ENCODE peak calls at places on chromosomes 7 and 10, in six cellular contexts. M is HS-27A; F is heart right ventricle; X is SHP77; J is HuH-7.5; L is activated CD8-positive, alpha-beta memory T cell treated with anti-CD3 and anti-CD28 coated beads, Interleukin-2, amount 50 U/mL, for 4 hours. V is an unnamed sample.

GRCh38 chr7:81004098-81004497 is 85.2 kb upstream of the SEMA3C start:
- DNase-seq in F (no peak), J (no peak), L (no peak), M (peak; percentile 29), X (no peak), V (no peak)

GRCh38 chr10:29961351-29961750 is 98.0 kb downstream of the JCAD start:
- DNase-seq in L (no peak), F (no peak), M (no peak), X (no peak), J (no peak), V (no peak)

GRCh38 chr7:92595281-92595680 is 5.1 kb upstream of the FAM133B start:
- DNase-seq in L (no peak), J (no peak), M (no peak), F (no peak), X (no peak), V (no peak)

GRCh38 chr10:75464478-75465090 is 33.2 kb downstream of the LRMDA start:
- DNase-seq in F (no peak), X (no peak), J (no peak), L (no peak), M (no peak), V (no peak)

GRCh38 chr10:131588704-131589220 is 277.2 kb upstream of the TCERG1L start:
- DNase-seq in F (no peak), M (no peak), X (no peak), J (no peak), L (no peak), V (no peak)

GRCh38 chr7:79806161-79806734 is 328.4 kb upstream of the GNAI1 start:
- DNase-seq in X (no peak), L (no peak), F (no peak), J (no peak), M (peak; percentile 17), V (no peak)

GRCh38 chr7:40879941-40880558 is 745.2 kb downstream of the SUGCT start:
- DNase-seq in X (no peak), L (no peak), M (no peak), J (no peak), F (no peak), V (no peak)

GRCh38 chr10:29056729-29057128 is 232.1 kb upstream of the LYZL1 start:
- DNase-seq in X (no peak), J (no peak), F (no peak), M (no peak), L (no peak), V (no peak)

GRCh38 chr10:5595591-5596590 is 70.5 kb downstream of the ASB13 start:
- DNase-seq in M (no peak), J (no peak), F (no peak), X (no peak), L (no peak), V (no peak)

GRCh38 chr10:132142396-132143161 is 44.2 kb upstream of the DPYSL4 start:
- DNase-seq in J (peak; percentile 79), M (no peak), L (peak; percentile 43), X (no peak), F (peak; percentile 49), V (peak; percentile 44)

GRCh38 chr7:151076863-151077704 is 3.5 kb downstream of the FASTK start:
- DNase-seq in M (no peak), F (no peak), J (peak; percentile 69), L (no peak), X (no peak), V (no peak)

GRCh38 chr10:132163278-132163765 is 23.4 kb upstream of the DPYSL4 start:
- DNase-seq in L (no peak), F (peak; percentile 36), M (no peak), X (peak; percentile 70), J (peak; percentile 55), V (no peak)

GRCh38 chr7:75638607-75639070 is 100.1 kb downstream of the HIP1 start:
- DNase-seq in L (no peak), J (peak; percentile 60), X (no peak), M (no peak), F (peak; percentile 64), V (no peak)

GRCh38 chr10:124003070-124003419 is 90.4 kb downstream of the CHST15 start:
- DNase-seq in X (no peak), L (no peak), F (no peak), J (no peak), M (no peak), V (peak; percentile 30)

GRCh38 chr10:42754155-42755027 is 28.2 kb upstream of the BMS1 start:
- DNase-seq in L (peak; percentile 24), X (no peak), J (no peak), F (peak; percentile 58), M (no peak), V (no peak)

GRCh38 chr7:116752305-116753074 is 80.5 kb downstream of the MET start:
- DNase-seq in L (no peak), J (no peak), X (no peak), F (no peak), M (no peak), V (no peak)

GRCh38 chr7:131370523-131370968 is 42.9 kb downstream of the MKLN1 start:
- DNase-seq in J (no peak), M (peak; percentile 33), L (no peak), F (no peak), X (no peak), V (no peak)

GRCh38 chr7:102236592-102237287 is 49.9 kb upstream of the SH2B2 start:
- DNase-seq in M (no peak), L (peak; percentile 32), J (peak; percentile 98), F (peak; percentile 54), X (no peak), V (no peak)

GRCh38 chr7:116232920-116233319 is 22.6 kb downstream of the TES start:
- DNase-seq in X (no peak), M (no peak), F (no peak), L (no peak), J (no peak), V (no peak)

GRCh38 chr10:120392245-120392644 is 64.8 kb upstream of the PLPP4 start:
- DNase-seq in X (no peak), J (no peak), M (no peak), L (no peak), F (no peak), V (no peak)

GRCh38 chr7:139943391-139943790 is 114.3 kb downstream of the TBXAS1 start:
- DNase-seq in F (no peak), M (no peak), X (no peak), L (no peak), J (no peak), V (no peak)

GRCh38 chr7:44213872-44214595 is 13.3 kb downstream of the YKT6 start:
- DNase-seq in L (no peak), X (peak; percentile 66), F (peak; percentile 8), J (peak; percentile 78), M (no peak), V (no peak)

GRCh38 chr7:135188298-135188984 is 17.9 kb upstream of the CYREN start:
- DNase-seq in M (no peak), L (no peak), X (no peak), F (no peak), J (no peak), V (peak; percentile 35)

GRCh38 chr10:108392286-108392685 is 1227.8 kb upstream of the SORCS1 start:
- DNase-seq in F (no peak), X (no peak), L (no peak), M (no peak), J (no peak), V (no peak)

GRCh38 chr10:33616921-33617320 is 282.5 kb upstream of the NRP1 start:
- DNase-seq in J (no peak), X (no peak), L (no peak), M (no peak), F (no peak), V (no peak)

GRCh38 chr7:107879400-107880035 is 11.5 kb upstream of the DLD start:
- DNase-seq in M (no peak), X (peak; percentile 52), F (no peak), J (peak; percentile 55), L (no peak), V (no peak)

GRCh38 chr10:18334116-18334867 is 194.1 kb downstream of the CACNB2 start:
- DNase-seq in L (no peak), J (no peak), X (peak; percentile 18), F (no peak), M (no peak), V (no peak)

GRCh38 chr10:116679351-116679750 is 58.6 kb downstream of the PNLIPRP2 start:
- DNase-seq in X (no peak), F (no peak), J (no peak), L (no peak), M (no peak), V (no peak)

GRCh38 chr10:104580321-104580720 is 60.8 kb upstream of the SORCS3 start:
- DNase-seq in X (no peak), L (no peak), J (no peak), F (no peak), M (no peak), V (no peak)